ENCODE peak calls at places on chromosomes 16 and 17, in eight cellular contexts. Z is stomach, N is HepG2, Y is RWPE2, D is tibial nerve, F is heart right ventricle, P is PC-9, R is uterus. L is an unnamed sample. For H3K27me3, the result is how much of the 10 kb centered on the place peaks cover.

GRCh38 chr17:82120148-82120547 is 22.1 kb upstream of the FASN start:
- DNase-seq in F (no peak), Y (no peak), D (no peak), Z (no peak), P (no peak), R (no peak), N (no peak), L (no peak)

GRCh38 chr16:1818204-1818872 is 8.3 kb downstream of the HAGH start:
- DNase-seq in Z (no peak), P (no peak), Y (no peak), D (no peak), R (no peak), N (no peak), F (no peak), L (no peak)

GRCh38 chr17:59892251-59892848 is 393 bp downstream of the TUBD1 start:
- DNase-seq in R (no peak), Y (peak), F (no peak), D (no peak), Z (no peak), N (no peak), P (peak), L (no peak)

GRCh38 chr17:64200080-64201042 is 62.7 kb downstream of the TEX2 start:
- DNase-seq in Z (no peak), Y (no peak), R (no peak), P (peak), N (no peak), D (no peak), F (no peak), L (no peak)

GRCh38 chr16:50215680-50216079 is 50.7 kb upstream of the ADCY7 start:
- DNase-seq in P (no peak), D (no peak), R (no peak), Z (no peak), F (no peak), N (no peak), Y (no peak), L (no peak)

GRCh38 chr17:55926276-55926995 is 175.6 kb downstream of the PCTP start:
- DNase-seq in R (no peak), F (no peak), P (no peak), Z (no peak), N (no peak), Y (no peak), D (no peak), L (no peak)

GRCh38 chr16:80899804-80900592 is 95.6 kb upstream of the CDYL2 start:
- DNase-seq in F (peak), N (peak), Y (no peak), Z (peak), P (no peak), D (peak), R (peak), L (no peak)

GRCh38 chr17:41082565-41083136 is 1.3 kb upstream of the KRTAP4-7 start:
- DNase-seq in F (no peak), Y (no peak), P (no peak), D (no peak), Z (no peak), R (no peak), N (no peak), L (no peak)

GRCh38 chr17:8393470-8394231 is 4.0 kb downstream of the RNF222 start:
- DNase-seq in F (no peak), D (no peak), P (peak), R (no peak), N (no peak), Y (no peak), Z (no peak), L (no peak)

GRCh38 chr16:52546291-52546941 is 527 bp downstream of the TOX3 start:
- DNase-seq in P (no peak), F (no peak), D (no peak), Y (no peak), N (no peak), R (no peak), Z (no peak), L (no peak)

GRCh38 chr17:7992516-7992915 is 9.9 kb upstream of the GUCY2D start:
- DNase-seq in Z (no peak), R (no peak), F (no peak), P (peak), Y (no peak), N (no peak), D (no peak), L (no peak)

GRCh38 chr16:56736476-56736875 is 6.5 kb downstream of the NUP93 start:
- DNase-seq in D (no peak), N (no peak), F (no peak), Z (no peak), P (no peak), Y (no peak), R (no peak), L (no peak)

GRCh38 chr17:57210224-57210553 is 46.1 kb upstream of the MSI2 start:
- DNase-seq in F (no peak), N (no peak), R (no peak), P (no peak), D (no peak), Z (no peak), Y (no peak), L (no peak)

GRCh38 chr16:31569360-31569717 is 41.6 kb downstream of the AHSP start:
- DNase-seq in P (no peak), F (no peak), D (no peak), N (no peak), Y (no peak), Z (no peak), R (no peak), L (no peak)

GRCh38 chr16:64791756-64792155 is 330.1 kb downstream of the CDH11 start:
- DNase-seq in F (no peak), N (no peak), P (no peak), Y (no peak), R (no peak), Z (no peak), D (no peak), L (no peak)

GRCh38 chr17:81890447-81891302 is 711 bp downstream of the ALYREF start:
- DNase-seq in D (no peak), P (no peak), F (no peak), Y (no peak), R (no peak), N (no peak), Z (no peak), L (no peak)

GRCh38 chr17:67435122-67435521 is 58.0 kb downstream of the PITPNC1 start:
- DNase-seq in R (no peak), F (no peak), P (no peak), Y (no peak), Z (peak), D (no peak), N (peak), L (no peak)

GRCh38 chr17:55677449-55677848 is 45.2 kb downstream of the TMEM100 start:
- DNase-seq in Z (no peak), P (no peak), D (no peak), F (no peak), Y (no peak), R (no peak), N (no peak), L (no peak)

GRCh38 chr17:51846561-51846960 is 312.0 kb downstream of the CA10 start:
- DNase-seq in Z (no peak), Y (no peak), D (no peak), F (no peak), R (no peak), P (no peak), N (no peak), L (no peak)

GRCh38 chr16:80804061-80804450 is 342 bp downstream of the CDYL2 start:
- DNase-seq in N (peak), Y (no peak), R (no peak), D (no peak), Z (no peak), P (no peak), F (peak), L (no peak)

GRCh38 chr16:17571499-17572093 is 100.8 kb upstream of the XYLT1 start:
- DNase-seq in R (no peak), Z (no peak), Y (no peak), P (peak), D (no peak), N (no peak), F (no peak), L (peak)

GRCh38 chr17:33204156-33204555 is 88.9 kb downstream of the ASIC2 start:
- DNase-seq in Y (no peak), F (no peak), N (no peak), P (no peak), D (no peak), Z (no peak), R (no peak), L (no peak)

GRCh38 chr17:72135546-72136325 is 14.9 kb downstream of the SOX9 start:
- DNase-seq in D (no peak), N (no peak), P (no peak), Y (no peak), F (no peak), Z (no peak), R (no peak), L (no peak)

GRCh38 chr16:27402569-27402963 is 592 bp downstream of the IL21R start:
- DNase-seq in Y (no peak), D (no peak), P (no peak), N (no peak), Z (no peak), R (no peak), F (no peak), L (no peak)

GRCh38 chr17:55735784-55736405 is 13.2 kb upstream of the TMEM100 start:
- DNase-seq in N (peak), Z (no peak), P (peak), F (peak), Y (no peak), R (no peak), D (peak), L (no peak)

GRCh38 chr16:68590201-68590994 is 51.3 kb downstream of the ZFP90 start:
- DNase-seq in R (peak), N (peak), D (no peak), P (peak), Y (peak), F (no peak), Z (peak), L (peak)

DNA sequence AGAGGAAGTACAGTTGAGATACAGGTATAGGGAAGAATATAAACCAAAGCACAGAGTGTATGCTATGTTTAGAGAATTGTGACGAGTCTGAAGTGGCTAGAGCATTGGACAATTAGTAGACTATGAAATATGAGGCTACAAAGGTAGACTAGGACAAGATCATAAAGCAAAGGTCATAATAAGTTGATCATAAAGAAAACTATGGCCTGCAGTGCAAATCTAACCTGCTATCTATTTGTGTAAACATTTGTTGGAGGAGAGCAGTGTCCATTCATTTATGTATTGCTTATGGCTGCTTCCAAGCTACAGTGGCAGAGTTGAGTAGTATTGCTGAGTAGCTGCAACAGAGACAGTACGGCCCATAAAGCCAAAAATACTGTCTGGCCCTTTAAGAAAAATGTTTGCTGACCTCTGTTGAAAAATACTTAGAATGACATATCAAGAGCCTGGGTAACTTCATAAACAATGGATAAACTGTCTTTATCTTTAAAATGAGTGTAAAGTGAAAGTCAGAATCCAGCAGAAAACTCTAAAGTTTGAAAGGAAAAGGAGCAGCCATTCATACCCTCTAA is 14.5 kb upstream of the OR1E2 start:
- DNase-seq in N (no peak), Z (no peak), Y (no peak), R (no peak), D (no peak), P (no peak), F (no peak), L (no peak)
- H3K27me3 ChIP-seq in N (under half), Z (under half), Y (under half), R (under half), D (under half), P (under half), F (under half), L (under half)

GRCh38 chr17:77489239-77489897 is 348.6 kb downstream of the SEC14L1 start:
- DNase-seq in Z (no peak), D (no peak), P (no peak), Y (peak), F (no peak), R (no peak), N (no peak), L (no peak)
- H3K4me3 ChIP-seq in Z (no peak), D (no peak), P (no peak), Y (no peak), F (no peak), R (no peak), N (no peak), L (no peak)

DNA sequence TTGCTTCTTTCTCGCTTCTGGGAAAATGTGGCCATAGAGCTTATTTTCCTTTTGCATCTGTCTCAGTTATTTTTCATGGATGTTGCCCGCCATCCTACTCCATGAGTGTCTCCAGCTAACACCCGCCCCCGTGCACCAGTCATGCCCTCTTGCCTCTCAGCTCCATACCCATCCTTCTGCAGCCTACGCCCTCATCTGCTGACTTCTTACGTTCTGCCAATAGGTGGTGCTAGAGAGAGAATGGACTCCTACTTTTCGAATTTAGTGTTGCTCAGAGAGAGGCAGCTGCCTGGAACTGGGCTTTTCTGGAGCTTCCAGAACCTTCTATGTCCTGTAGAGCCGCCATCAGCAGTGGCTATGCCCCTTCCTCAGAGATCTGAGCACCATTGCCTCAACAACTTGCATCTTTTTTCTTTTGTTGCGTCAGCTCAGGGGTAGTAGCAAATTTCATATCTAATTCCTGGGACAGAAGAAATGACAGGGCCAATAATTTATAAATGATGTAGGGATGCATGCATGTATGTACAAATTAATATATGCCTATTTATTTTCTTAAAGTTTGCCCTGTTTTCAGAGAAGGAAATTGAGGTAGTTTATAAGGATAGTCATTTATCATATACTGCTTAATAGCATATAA is 119.7 kb upstream of the MYOCD start:
- DNase-seq in Z (no peak), P (peak), R (no peak), D (peak), F (peak), Y (no peak), N (peak), L (no peak)
- TF ChIP-seq CTCF in Z (peak), P (peak), R (peak), D (peak), F (peak), Y (peak), N (peak), L (peak)

GRCh38 chr16:73275448-73275847 is 227.5 kb upstream of the ZFHX3 start:
- DNase-seq in N (no peak), D (no peak), Z (no peak), R (no peak), Y (no peak), F (no peak), P (no peak), L (no peak)
- H3K27me3 ChIP-seq in N (under half), D (under half), Z (under half), R (under half), Y (under half), F (under half), P (half or more), L (under half)

DNA sequence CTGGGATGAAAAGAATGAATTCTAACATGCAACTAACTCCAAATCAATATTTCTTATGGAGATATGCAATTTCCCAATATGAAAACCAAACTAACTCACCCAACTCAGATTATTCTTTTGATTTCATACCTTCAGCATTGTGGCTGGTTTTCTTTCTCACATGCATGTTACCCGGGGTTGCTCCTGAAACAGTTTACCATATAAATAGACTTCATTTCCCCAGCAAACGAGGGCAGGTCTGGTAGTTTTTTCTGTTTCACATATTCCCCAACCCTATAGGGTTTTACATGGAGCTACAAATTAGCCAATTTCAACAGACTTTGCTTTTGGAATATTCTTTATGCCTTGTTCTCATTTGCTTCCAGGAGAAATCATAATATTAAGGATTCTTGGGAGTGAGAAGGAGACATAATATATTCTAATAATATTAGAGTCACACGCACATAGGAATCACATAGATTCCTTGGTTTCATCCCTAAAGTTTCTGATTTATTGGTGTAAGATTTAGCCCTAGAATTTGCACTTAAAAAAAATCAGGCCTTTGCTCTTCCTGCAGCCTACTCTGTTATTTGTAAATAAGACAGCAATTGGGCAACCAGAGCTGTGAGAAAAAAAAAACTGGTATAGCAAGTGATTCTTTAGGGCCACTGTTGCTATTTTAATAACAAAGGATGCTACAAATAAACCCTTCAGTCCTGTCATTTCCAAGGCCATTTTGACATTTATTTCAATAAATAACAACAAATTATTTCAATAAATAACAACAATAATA is 60.3 kb upstream of the FAM20A start:
- DNase-seq in Y (no peak), Z (no peak), F (no peak), R (no peak), D (no peak), N (no peak), P (no peak), L (no peak)
- H3K4me3 ChIP-seq in Y (no peak), Z (no peak), F (no peak), R (no peak), D (no peak), N (no peak), P (no peak), L (no peak)

DNA sequence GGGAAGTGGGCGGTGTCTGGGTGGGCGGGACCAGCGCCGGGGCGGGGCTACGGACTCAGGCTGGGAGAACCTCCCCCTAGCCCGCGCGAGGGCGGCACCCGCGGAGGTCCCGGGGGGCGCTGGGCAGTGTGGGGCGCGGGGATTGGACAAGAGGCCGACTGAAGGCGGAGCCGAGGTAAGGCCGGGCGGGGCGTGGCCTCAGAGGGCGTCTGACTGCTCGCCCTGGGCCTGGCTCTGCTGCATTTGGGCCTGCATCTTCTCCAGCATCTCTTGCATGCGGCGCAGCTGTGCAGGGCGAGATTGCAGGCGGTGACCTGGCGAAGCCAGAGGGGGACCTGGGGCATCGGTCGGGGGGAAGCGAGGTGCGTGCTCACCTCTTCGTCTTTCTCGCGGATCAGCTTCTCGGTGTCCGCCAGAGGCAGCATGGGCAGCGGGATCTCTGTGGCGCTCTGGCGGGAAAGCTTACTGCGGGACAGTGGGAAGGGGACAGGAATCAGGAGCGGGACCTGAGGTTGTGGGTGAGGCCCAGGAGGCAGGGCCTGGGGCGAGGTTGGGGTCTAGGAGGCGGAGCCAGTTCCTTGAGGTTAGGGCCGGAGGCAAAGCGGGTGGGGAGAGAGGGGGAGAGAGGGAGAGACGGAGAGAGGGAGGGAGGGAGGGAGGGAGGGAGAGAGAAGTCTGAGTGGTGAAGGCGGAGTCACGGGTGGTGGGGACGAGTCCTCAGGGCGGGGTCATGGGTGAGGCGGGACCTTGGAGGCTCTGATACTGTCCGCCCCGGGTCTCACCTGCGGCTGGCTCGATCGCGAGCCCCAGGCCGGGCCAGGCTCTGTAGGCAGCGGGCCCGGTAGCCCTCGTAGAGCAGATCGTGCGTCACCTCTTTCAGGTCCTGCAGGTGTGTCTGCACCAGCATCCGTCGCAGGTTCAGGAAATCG is 3.9 kb downstream of the SEPTIN1 start:
- DNase-seq in D (peak), Z (peak), F (peak), R (peak), P (peak), N (peak), Y (peak), L (peak)
- TF ChIP-seq CTCF in D (no peak), Z (no peak), F (no peak), R (peak), P (peak), N (peak), Y (peak), L (no peak)

DNA sequence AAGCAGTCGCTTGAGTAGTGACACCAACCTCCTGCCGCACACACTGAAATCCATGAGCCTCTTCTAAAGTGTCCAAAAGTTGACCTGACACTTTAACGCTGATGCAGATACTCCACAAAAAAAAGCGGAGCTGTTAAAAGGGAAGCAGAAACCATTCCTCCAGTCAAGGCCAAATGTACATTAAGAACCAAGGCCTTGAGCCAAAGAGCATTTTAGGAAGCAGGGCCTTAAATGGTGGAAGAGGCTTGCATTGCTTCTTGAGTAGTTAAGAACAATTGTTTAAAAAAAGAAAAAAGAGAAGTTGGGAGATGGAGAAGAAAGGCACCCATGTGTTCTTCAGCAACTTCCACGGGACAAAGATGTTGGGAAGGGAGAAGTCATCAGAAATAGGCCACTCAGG is 6.3 kb downstream of the ZFHX3 start:
- DNase-seq in F (no peak), D (no peak), Z (no peak), N (no peak), P (no peak), R (no peak), Y (no peak), L (no peak)
- H3K27me3 ChIP-seq in F (under half), D (under half), Z (under half), N (under half), P (under half), R (under half), Y (under half), L (under half)